ENCODE peak calls at places on chromosomes 2 and 18, in six cellular contexts. One of them, this sample, is unnamed.

GRCh38 chr2:168935810-168936581 is 34.9 kb downstream of the G6PC2 start:
- DNase-seq in uterus: no peak
- DNase-seq in heart left ventricle: no peak
- DNase-seq in IMR-90: peak; percentile 19
- DNase-seq in GM23338: no peak
- DNase-seq in CD4-positive, alpha-beta T cell: no peak
- DNase-seq in this sample: no peak

GRCh38 chr2:98093611-98094010 is 6.6 kb downstream of the VWA3B start:
- DNase-seq in uterus: no peak
- DNase-seq in heart left ventricle: no peak
- DNase-seq in IMR-90: no peak
- DNase-seq in GM23338: no peak
- DNase-seq in CD4-positive, alpha-beta T cell: no peak
- DNase-seq in this sample: no peak

GRCh38 chr2:158970522-158970855 is 2.0 kb downstream of the TANC1 start:
- DNase-seq in uterus: no peak
- DNase-seq in heart left ventricle: no peak
- DNase-seq in IMR-90: no peak
- DNase-seq in GM23338: no peak
- DNase-seq in CD4-positive, alpha-beta T cell: no peak
- DNase-seq in this sample: no peak

GRCh38 chr18:2657788-2658458 is 2.4 kb downstream of the SMCHD1 start:
- DNase-seq in uterus: no peak
- DNase-seq in heart left ventricle: no peak
- DNase-seq in IMR-90: peak; percentile 94
- DNase-seq in GM23338: no peak
- DNase-seq in CD4-positive, alpha-beta T cell: no peak
- DNase-seq in this sample: no peak

GRCh38 chr2:79083846-79084376 is 3.9 kb downstream of the REG1B start:
- DNase-seq in uterus: no peak
- DNase-seq in heart left ventricle: no peak
- DNase-seq in IMR-90: no peak
- DNase-seq in GM23338: no peak
- DNase-seq in CD4-positive, alpha-beta T cell: no peak
- DNase-seq in this sample: no peak

GRCh38 chr18:37253424-37254255 is 312.0 kb downstream of the CELF4 start:
- DNase-seq in uterus: no peak
- DNase-seq in heart left ventricle: no peak
- DNase-seq in IMR-90: no peak
- DNase-seq in GM23338: peak; percentile 85
- DNase-seq in CD4-positive, alpha-beta T cell: no peak
- DNase-seq in this sample: no peak

GRCh38 chr2:72104821-72105588 is 42.7 kb downstream of the CYP26B1 start:
- DNase-seq in uterus: no peak
- DNase-seq in heart left ventricle: no peak
- DNase-seq in IMR-90: no peak
- DNase-seq in GM23338: peak; percentile 68
- DNase-seq in CD4-positive, alpha-beta T cell: no peak
- DNase-seq in this sample: no peak

GRCh38 chr2:65554765-65555561 is 122.6 kb upstream of the SPRED2 start:
- DNase-seq in uterus: no peak
- DNase-seq in heart left ventricle: no peak
- DNase-seq in IMR-90: peak; percentile 15
- DNase-seq in GM23338: no peak
- DNase-seq in CD4-positive, alpha-beta T cell: no peak
- DNase-seq in this sample: no peak

GRCh38 chr2:219500135-219500534 is 1.4 kb downstream of the GMPPA start:
- DNase-seq in uterus: no peak
- DNase-seq in heart left ventricle: no peak
- DNase-seq in IMR-90: peak; percentile 50
- DNase-seq in GM23338: peak; percentile 66
- DNase-seq in CD4-positive, alpha-beta T cell: no peak
- DNase-seq in this sample: no peak

GRCh38 chr2:217899231-217900009 is 103.4 kb downstream of the TNS1 start:
- DNase-seq in uterus: peak; percentile 81
- DNase-seq in heart left ventricle: peak; percentile 64
- DNase-seq in IMR-90: peak; percentile 91
- DNase-seq in GM23338: peak; percentile 89
- DNase-seq in CD4-positive, alpha-beta T cell: no peak
- DNase-seq in this sample: no peak

GRCh38 chr18:62576277-62576676 is 53.5 kb downstream of the ZCCHC2 start:
- DNase-seq in uterus: no peak
- DNase-seq in heart left ventricle: no peak
- DNase-seq in IMR-90: no peak
- DNase-seq in GM23338: no peak
- DNase-seq in CD4-positive, alpha-beta T cell: no peak
- DNase-seq in this sample: no peak

GRCh38 chr2:215684448-215685217 is 248.8 kb upstream of the FN1 start:
- DNase-seq in uterus: no peak
- DNase-seq in heart left ventricle: no peak
- DNase-seq in IMR-90: peak; percentile 76
- DNase-seq in GM23338: no peak
- DNase-seq in CD4-positive, alpha-beta T cell: no peak
- DNase-seq in this sample: no peak

GRCh38 chr2:20400306-20400705 is 46.6 kb upstream of the RHOB start:
- DNase-seq in uterus: no peak
- DNase-seq in heart left ventricle: no peak
- DNase-seq in IMR-90: no peak
- DNase-seq in GM23338: no peak
- DNase-seq in CD4-positive, alpha-beta T cell: no peak
- DNase-seq in this sample: no peak

GRCh38 chr18:31211047-31211446 is 48.4 kb upstream of the DSC1 start:
- DNase-seq in uterus: no peak
- DNase-seq in heart left ventricle: no peak
- DNase-seq in IMR-90: no peak
- DNase-seq in GM23338: no peak
- DNase-seq in CD4-positive, alpha-beta T cell: no peak
- DNase-seq in this sample: no peak
- H3K27ac ChIP-seq in uterus: no peak overlapping the region
- H3K27ac ChIP-seq in heart left ventricle: peak overlapping the region; percentile 44
- H3K27ac ChIP-seq in IMR-90: no peak overlapping the region
- H3K27ac ChIP-seq in GM23338: no peak overlapping the region
- H3K27ac ChIP-seq in CD4-positive, alpha-beta T cell: no peak overlapping the region
- H3K27ac ChIP-seq in this sample: no peak overlapping the region

GRCh38 chr2:227389231-227389630 is 1.5 kb upstream of the SCYGR1 start:
- DNase-seq in uterus: no peak
- DNase-seq in heart left ventricle: no peak
- DNase-seq in IMR-90: no peak
- DNase-seq in GM23338: no peak
- DNase-seq in CD4-positive, alpha-beta T cell: no peak
- DNase-seq in this sample: no peak
- H3K27ac ChIP-seq in uterus: no peak overlapping the region
- H3K27ac ChIP-seq in heart left ventricle: no peak overlapping the region
- H3K27ac ChIP-seq in IMR-90: no peak overlapping the region
- H3K27ac ChIP-seq in GM23338: no peak overlapping the region
- H3K27ac ChIP-seq in CD4-positive, alpha-beta T cell: no peak overlapping the region
- H3K27ac ChIP-seq in this sample: no peak overlapping the region

GRCh38 chr2:240579771-240580614 is 6.5 kb upstream of the CAPN10 start:
- DNase-seq in uterus: peak; percentile 56
- DNase-seq in heart left ventricle: no peak
- DNase-seq in IMR-90: peak; percentile 89
- DNase-seq in GM23338: peak; percentile 76
- DNase-seq in CD4-positive, alpha-beta T cell: peak; percentile 73
- DNase-seq in this sample: no peak

GRCh38 chr2:240578110-240578450 is 8.5 kb upstream of the CAPN10 start:
- DNase-seq in uterus: no peak
- DNase-seq in heart left ventricle: no peak
- DNase-seq in IMR-90: no peak
- DNase-seq in GM23338: no peak
- DNase-seq in CD4-positive, alpha-beta T cell: no peak
- DNase-seq in this sample: no peak

GRCh38 chr2:240578488-240578887 is 8.0 kb upstream of the CAPN10 start:
- DNase-seq in uterus: no peak
- DNase-seq in heart left ventricle: no peak
- DNase-seq in IMR-90: no peak
- DNase-seq in GM23338: no peak
- DNase-seq in CD4-positive, alpha-beta T cell: no peak
- DNase-seq in this sample: no peak

GRCh38 chr2:240577281-240578109 is 9.0 kb upstream of the CAPN10 start:
- DNase-seq in uterus: no peak
- DNase-seq in heart left ventricle: no peak
- DNase-seq in IMR-90: no peak
- DNase-seq in GM23338: no peak
- DNase-seq in CD4-positive, alpha-beta T cell: no peak
- DNase-seq in this sample: no peak

GRCh38 chr2:240579071-240579762 is 7.3 kb upstream of the CAPN10 start:
- DNase-seq in uterus: no peak
- DNase-seq in heart left ventricle: no peak
- DNase-seq in IMR-90: no peak
- DNase-seq in GM23338: no peak
- DNase-seq in CD4-positive, alpha-beta T cell: no peak
- DNase-seq in this sample: no peak
- H3K27ac ChIP-seq in uterus: peak overlapping the region; percentile 72
- H3K27ac ChIP-seq in heart left ventricle: peak overlapping the region; percentile 71
- H3K27ac ChIP-seq in IMR-90: peak overlapping the region; percentile 15
- H3K27ac ChIP-seq in GM23338: no peak overlapping the region
- H3K27ac ChIP-seq in CD4-positive, alpha-beta T cell: peak overlapping the region; percentile 59
- H3K27ac ChIP-seq in this sample: no peak overlapping the region

GRCh38 chr2:108074150-108074549 is 87.8 kb downstream of the SLC5A7 start:
- DNase-seq in uterus: no peak
- DNase-seq in heart left ventricle: no peak
- DNase-seq in IMR-90: no peak
- DNase-seq in GM23338: no peak
- DNase-seq in CD4-positive, alpha-beta T cell: no peak
- DNase-seq in this sample: no peak

GRCh38 chr2:108073425-108074072 is 87.2 kb downstream of the SLC5A7 start:
- DNase-seq in uterus: no peak
- DNase-seq in heart left ventricle: no peak
- DNase-seq in IMR-90: no peak
- DNase-seq in GM23338: no peak
- DNase-seq in CD4-positive, alpha-beta T cell: no peak
- DNase-seq in this sample: no peak

GRCh38 chr2:108074945-108075344 is 88.6 kb downstream of the SLC5A7 start:
- DNase-seq in uterus: no peak
- DNase-seq in heart left ventricle: no peak
- DNase-seq in IMR-90: no peak
- DNase-seq in GM23338: peak; percentile 44
- DNase-seq in CD4-positive, alpha-beta T cell: no peak
- DNase-seq in this sample: no peak

GRCh38 chr2:108067820-108068405 is 81.6 kb downstream of the SLC5A7 start:
- DNase-seq in uterus: no peak
- DNase-seq in heart left ventricle: no peak
- DNase-seq in IMR-90: no peak
- DNase-seq in GM23338: no peak
- DNase-seq in CD4-positive, alpha-beta T cell: no peak
- DNase-seq in this sample: no peak

DNA sequence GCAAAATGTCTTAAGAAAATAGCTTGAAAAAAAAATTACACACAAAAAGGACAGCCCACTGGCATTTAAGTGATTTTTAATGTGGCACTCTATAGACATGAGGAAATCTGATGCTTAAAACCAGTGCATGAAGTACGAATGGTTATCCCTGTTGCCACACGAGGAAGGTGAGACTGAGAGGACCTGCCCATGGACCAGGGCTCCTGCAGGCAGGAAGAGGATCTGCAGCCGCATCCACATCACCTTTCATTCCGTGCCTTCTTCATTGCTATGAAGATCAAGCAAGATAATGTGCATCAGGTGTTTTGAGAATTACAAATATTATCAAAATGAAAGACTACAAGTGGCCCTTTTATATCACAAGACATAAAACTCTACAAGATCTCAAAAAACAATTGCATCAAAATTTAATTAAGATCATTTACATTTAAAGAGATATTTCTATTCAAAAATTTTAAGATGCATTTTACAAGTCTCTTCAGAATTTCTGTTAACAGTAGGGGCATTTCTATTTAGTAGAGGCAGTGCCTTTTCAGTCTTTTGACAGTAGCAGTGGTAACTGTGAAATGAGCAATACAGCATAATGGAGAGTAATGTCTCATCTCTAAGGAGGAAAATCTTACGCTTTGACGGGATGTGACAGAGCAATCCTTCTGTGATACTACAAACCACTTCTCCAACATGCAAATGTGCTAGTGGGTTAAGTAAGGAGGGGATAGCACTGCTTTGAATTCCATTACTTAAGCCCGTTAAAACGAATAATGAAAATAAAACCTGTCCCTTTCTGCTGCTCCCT is 83.4 kb downstream of the SLC5A7 start:
- DNase-seq in uterus: no peak
- DNase-seq in heart left ventricle: no peak
- DNase-seq in IMR-90: no peak
- DNase-seq in GM23338: peak; percentile 56
- DNase-seq in CD4-positive, alpha-beta T cell: no peak
- DNase-seq in this sample: no peak
- H3K27ac ChIP-seq in uterus: no peak overlapping the region
- H3K27ac ChIP-seq in heart left ventricle: no peak overlapping the region
- H3K27ac ChIP-seq in IMR-90: no peak overlapping the region
- H3K27ac ChIP-seq in GM23338: no peak overlapping the region
- H3K27ac ChIP-seq in CD4-positive, alpha-beta T cell: no peak overlapping the region
- H3K27ac ChIP-seq in this sample: no peak overlapping the region

GRCh38 chr18:10430696-10431095 is 23.7 kb upstream of the APCDD1 start:
- DNase-seq in uterus: no peak
- DNase-seq in heart left ventricle: no peak
- DNase-seq in IMR-90: no peak
- DNase-seq in GM23338: no peak
- DNase-seq in CD4-positive, alpha-beta T cell: no peak
- DNase-seq in this sample: no peak
- H3K27ac ChIP-seq in uterus: no peak overlapping the region
- H3K27ac ChIP-seq in heart left ventricle: no peak overlapping the region
- H3K27ac ChIP-seq in IMR-90: no peak overlapping the region
- H3K27ac ChIP-seq in GM23338: no peak overlapping the region
- H3K27ac ChIP-seq in CD4-positive, alpha-beta T cell: no peak overlapping the region
- H3K27ac ChIP-seq in this sample: no peak overlapping the region

GRCh38 chr2:144379891-144380311 is 140.0 kb downstream of the ZEB2 start:
- DNase-seq in uterus: no peak
- DNase-seq in heart left ventricle: no peak
- DNase-seq in IMR-90: no peak
- DNase-seq in GM23338: peak; percentile 5
- DNase-seq in CD4-positive, alpha-beta T cell: no peak
- DNase-seq in this sample: no peak
- H3K27ac ChIP-seq in uterus: no peak overlapping the region
- H3K27ac ChIP-seq in heart left ventricle: peak overlapping the region; percentile 12
- H3K27ac ChIP-seq in IMR-90: no peak overlapping the region
- H3K27ac ChIP-seq in GM23338: no peak overlapping the region
- H3K27ac ChIP-seq in CD4-positive, alpha-beta T cell: no peak overlapping the region
- H3K27ac ChIP-seq in this sample: peak overlapping the region; percentile 71

DNA sequence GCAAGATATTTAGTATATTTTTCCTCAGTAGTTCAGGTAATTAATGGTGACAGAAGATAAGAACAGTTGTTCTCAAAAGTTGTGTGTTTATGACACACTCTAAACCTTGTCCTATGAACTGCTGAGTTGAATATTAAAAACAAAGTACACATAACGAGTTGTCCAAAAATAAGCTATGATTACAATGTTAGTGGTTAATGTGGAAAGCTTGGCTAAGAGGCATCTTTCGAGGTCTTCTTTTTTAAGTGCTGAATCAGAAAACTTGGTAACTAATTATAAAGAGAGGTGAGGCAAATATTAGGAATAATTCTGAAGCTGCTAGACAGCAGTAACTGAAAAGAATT is 1088.7 kb downstream of the SUCLG1 start:
- DNase-seq in uterus: no peak
- DNase-seq in heart left ventricle: no peak
- DNase-seq in IMR-90: no peak
- DNase-seq in GM23338: no peak
- DNase-seq in CD4-positive, alpha-beta T cell: no peak
- DNase-seq in this sample: no peak
- H3K27ac ChIP-seq in uterus: no peak overlapping the region
- H3K27ac ChIP-seq in heart left ventricle: no peak overlapping the region
- H3K27ac ChIP-seq in IMR-90: no peak overlapping the region
- H3K27ac ChIP-seq in GM23338: no peak overlapping the region
- H3K27ac ChIP-seq in CD4-positive, alpha-beta T cell: no peak overlapping the region
- H3K27ac ChIP-seq in this sample: no peak overlapping the region

This sample was measured in caudate nucleus.